ENCODE peak calls at places on chromosomes 2 and 18, in four cellular contexts. One of them, this sample, is unnamed.

GRCh38 chr2:172253190-172254052 is 150.7 kb upstream of the DLX2 start:
- DNase-seq in mesendoderm: peak
- DNase-seq in neuronal stem cell: no peak
- DNase-seq in IMR-90: peak
- DNase-seq in this sample: no peak

GRCh38 chr2:66771359-66771978 is 336.5 kb downstream of the MEIS1 start:
- DNase-seq in mesendoderm: no peak
- DNase-seq in neuronal stem cell: no peak
- DNase-seq in IMR-90: peak
- DNase-seq in this sample: no peak

GRCh38 chr2:191688934-191689695 is 11.2 kb downstream of the NABP1 start:
- DNase-seq in mesendoderm: peak
- DNase-seq in neuronal stem cell: no peak
- DNase-seq in IMR-90: peak
- DNase-seq in this sample: no peak

GRCh38 chr2:101823347-101823791 is 125.9 kb downstream of the MAP4K4 start:
- DNase-seq in mesendoderm: peak
- DNase-seq in neuronal stem cell: peak
- DNase-seq in IMR-90: peak
- DNase-seq in this sample: peak

GRCh38 chr2:53913721-53914120 is 54.0 kb upstream of the GPR75 start:
- DNase-seq in mesendoderm: no peak
- DNase-seq in neuronal stem cell: no peak
- DNase-seq in IMR-90: peak
- DNase-seq in this sample: no peak

GRCh38 chr2:189506514-189506976 is 65.3 kb downstream of the WDR75 start:
- DNase-seq in mesendoderm: peak
- DNase-seq in neuronal stem cell: no peak
- DNase-seq in IMR-90: peak
- DNase-seq in this sample: no peak

GRCh38 chr2:174596994-174597346 is 634 bp downstream of the WIPF1 start:
- DNase-seq in mesendoderm: no peak
- DNase-seq in neuronal stem cell: no peak
- DNase-seq in IMR-90: peak
- DNase-seq in this sample: no peak

GRCh38 chr2:17068016-17068415 is 402.4 kb upstream of the CYRIA start:
- DNase-seq in mesendoderm: no peak
- DNase-seq in neuronal stem cell: no peak
- DNase-seq in IMR-90: no peak
- DNase-seq in this sample: no peak

GRCh38 chr2:73985318-73986084 is 791 bp downstream of the TET3 start:
- DNase-seq in mesendoderm: no peak
- DNase-seq in neuronal stem cell: no peak
- DNase-seq in IMR-90: no peak
- DNase-seq in this sample: no peak

GRCh38 chr2:128310761-128311160 is 7.9 kb downstream of the HS6ST1 start:
- DNase-seq in mesendoderm: no peak
- DNase-seq in neuronal stem cell: no peak
- DNase-seq in IMR-90: no peak
- DNase-seq in this sample: no peak

GRCh38 chr2:191144217-191144616 is 6.6 kb downstream of the STAT4 start:
- DNase-seq in mesendoderm: no peak
- DNase-seq in neuronal stem cell: no peak
- DNase-seq in IMR-90: no peak
- DNase-seq in this sample: no peak

GRCh38 chr2:127679680-127680361 is 4.5 kb upstream of the LIMS2 start:
- DNase-seq in mesendoderm: no peak
- DNase-seq in neuronal stem cell: no peak
- DNase-seq in IMR-90: no peak
- DNase-seq in this sample: no peak

GRCh38 chr2:38528008-38528442 is 74.7 kb downstream of the HNRNPLL start:
- DNase-seq in mesendoderm: peak
- DNase-seq in neuronal stem cell: no peak
- DNase-seq in IMR-90: peak
- DNase-seq in this sample: peak

GRCh38 chr2:211899871-211900482 is 638.6 kb downstream of the ERBB4 start:
- DNase-seq in mesendoderm: no peak
- DNase-seq in neuronal stem cell: no peak
- DNase-seq in IMR-90: no peak
- DNase-seq in this sample: no peak

GRCh38 chr2:63649829-63650228 is 61.1 kb downstream of the MDH1 start:
- DNase-seq in mesendoderm: no peak
- DNase-seq in neuronal stem cell: no peak
- DNase-seq in IMR-90: no peak
- DNase-seq in this sample: no peak

GRCh38 chr2:175806115-175806470 is 196.0 kb downstream of the LNPK start:
- DNase-seq in mesendoderm: peak
- DNase-seq in neuronal stem cell: no peak
- DNase-seq in IMR-90: no peak
- DNase-seq in this sample: peak

GRCh38 chr18:49023938-49024341 is 73.2 kb upstream of the SMAD7 start:
- DNase-seq in mesendoderm: no peak
- DNase-seq in neuronal stem cell: no peak
- DNase-seq in IMR-90: no peak
- DNase-seq in this sample: peak

GRCh38 chr18:6994719-6995430 is 122.7 kb downstream of the LAMA1 start:
- DNase-seq in mesendoderm: peak
- DNase-seq in neuronal stem cell: no peak
- DNase-seq in IMR-90: no peak
- DNase-seq in this sample: no peak

GRCh38 chr2:198374375-198375072 is 570.1 kb downstream of the PLCL1 start:
- DNase-seq in mesendoderm: peak
- DNase-seq in neuronal stem cell: peak
- DNase-seq in IMR-90: peak
- DNase-seq in this sample: peak

GRCh38 chr18:54387631-54388030 is 29.9 kb downstream of the C18orf54 start:
- DNase-seq in mesendoderm: no peak
- DNase-seq in neuronal stem cell: no peak
- DNase-seq in IMR-90: no peak
- DNase-seq in this sample: no peak

GRCh38 chr2:68465081-68465916 is 1.8 kb downstream of the FBXO48 start:
- DNase-seq in mesendoderm: no peak
- DNase-seq in neuronal stem cell: no peak
- DNase-seq in IMR-90: peak
- DNase-seq in this sample: no peak

GRCh38 chr18:70036771-70037452 is 89.2 kb upstream of the CD226 start:
- DNase-seq in mesendoderm: no peak
- DNase-seq in neuronal stem cell: no peak
- DNase-seq in IMR-90: no peak
- DNase-seq in this sample: no peak
- H3K4me2 ChIP-seq in mesendoderm: no peak
- H3K4me2 ChIP-seq in neuronal stem cell: no peak
- H3K4me2 ChIP-seq in IMR-90: no peak
- H3K4me2 ChIP-seq in this sample: no peak

GRCh38 chr2:216932113-216932512 is 72.2 kb upstream of the TNP1 start:
- DNase-seq in mesendoderm: peak
- DNase-seq in neuronal stem cell: no peak
- DNase-seq in IMR-90: no peak
- DNase-seq in this sample: peak

GRCh38 chr2:216932806-216933579 is 73.1 kb upstream of the TNP1 start:
- DNase-seq in mesendoderm: no peak
- DNase-seq in neuronal stem cell: no peak
- DNase-seq in IMR-90: no peak
- DNase-seq in this sample: no peak

GRCh38 chr2:216936954-216937357 is 77.1 kb upstream of the TNP1 start:
- DNase-seq in mesendoderm: no peak
- DNase-seq in neuronal stem cell: no peak
- DNase-seq in IMR-90: no peak
- DNase-seq in this sample: no peak

GRCh38 chr2:216934151-216934550 is 74.3 kb upstream of the TNP1 start:
- DNase-seq in mesendoderm: no peak
- DNase-seq in neuronal stem cell: no peak
- DNase-seq in IMR-90: no peak
- DNase-seq in this sample: no peak

DNA sequence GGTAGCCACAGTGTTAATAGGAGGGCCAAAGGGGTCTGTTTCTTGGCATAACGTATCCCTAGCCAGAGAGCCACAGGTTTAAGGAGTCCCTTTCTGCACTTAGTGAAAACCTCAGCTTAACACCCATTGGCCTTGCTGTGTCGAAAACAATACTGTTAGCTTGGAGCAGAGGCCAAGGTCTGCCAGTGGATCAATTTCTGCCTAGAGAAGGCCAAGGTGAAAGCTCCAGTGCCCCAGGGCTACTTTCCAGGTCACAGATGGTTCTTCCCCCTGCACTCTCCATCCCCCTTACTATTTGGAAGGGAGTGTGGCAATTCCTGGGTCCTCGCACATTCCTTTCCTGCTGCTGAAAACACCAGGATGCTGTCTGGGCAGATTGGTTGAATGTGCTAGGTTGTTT is 74.8 kb upstream of the TNP1 start:
- DNase-seq in mesendoderm: no peak
- DNase-seq in neuronal stem cell: no peak
- DNase-seq in IMR-90: no peak
- DNase-seq in this sample: no peak
- H2BK15ac ChIP-seq in mesendoderm: no peak
- H2BK15ac ChIP-seq in neuronal stem cell: no peak
- H2BK15ac ChIP-seq in IMR-90: no peak
- H2BK15ac ChIP-seq in this sample: no peak

DNA sequence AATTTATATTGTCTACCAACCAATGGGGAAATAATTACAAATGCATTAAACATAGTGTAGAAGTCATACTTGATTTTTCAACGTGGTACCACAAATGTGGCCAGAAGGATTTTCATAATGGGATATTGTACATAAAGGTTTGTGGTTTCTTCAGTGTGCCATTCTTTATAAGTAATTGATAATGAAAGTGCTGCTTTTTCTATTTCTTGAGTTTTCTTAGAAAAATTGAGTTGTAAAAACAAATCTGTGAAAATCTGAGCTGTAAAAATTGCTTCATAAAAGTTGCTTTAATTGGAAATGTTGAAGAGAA is 103.6 kb downstream of the KYNU start:
- DNase-seq in mesendoderm: no peak
- DNase-seq in neuronal stem cell: no peak
- DNase-seq in IMR-90: no peak
- DNase-seq in this sample: no peak
- H3K4me2 ChIP-seq in mesendoderm: no peak
- H3K4me2 ChIP-seq in neuronal stem cell: no peak
- H3K4me2 ChIP-seq in IMR-90: no peak
- H3K4me2 ChIP-seq in this sample: no peak

GRCh38 chr2:86631846-86632485 is 8.3 kb upstream of the RNF103 start:
- DNase-seq in mesendoderm: peak
- DNase-seq in neuronal stem cell: no peak
- DNase-seq in IMR-90: no peak
- DNase-seq in this sample: no peak

GRCh38 chr2:86632672-86633071 is 9.0 kb upstream of the RNF103 start:
- DNase-seq in mesendoderm: no peak
- DNase-seq in neuronal stem cell: no peak
- DNase-seq in IMR-90: no peak
- DNase-seq in this sample: no peak

GRCh38 chr2:86636842-86637241 is 13.2 kb upstream of the RNF103 start:
- DNase-seq in mesendoderm: no peak
- DNase-seq in neuronal stem cell: no peak
- DNase-seq in IMR-90: no peak
- DNase-seq in this sample: no peak

GRCh38 chr2:86634352-86634751 is 10.7 kb upstream of the RNF103 start:
- DNase-seq in mesendoderm: no peak
- DNase-seq in neuronal stem cell: no peak
- DNase-seq in IMR-90: no peak
- DNase-seq in this sample: no peak

DNA sequence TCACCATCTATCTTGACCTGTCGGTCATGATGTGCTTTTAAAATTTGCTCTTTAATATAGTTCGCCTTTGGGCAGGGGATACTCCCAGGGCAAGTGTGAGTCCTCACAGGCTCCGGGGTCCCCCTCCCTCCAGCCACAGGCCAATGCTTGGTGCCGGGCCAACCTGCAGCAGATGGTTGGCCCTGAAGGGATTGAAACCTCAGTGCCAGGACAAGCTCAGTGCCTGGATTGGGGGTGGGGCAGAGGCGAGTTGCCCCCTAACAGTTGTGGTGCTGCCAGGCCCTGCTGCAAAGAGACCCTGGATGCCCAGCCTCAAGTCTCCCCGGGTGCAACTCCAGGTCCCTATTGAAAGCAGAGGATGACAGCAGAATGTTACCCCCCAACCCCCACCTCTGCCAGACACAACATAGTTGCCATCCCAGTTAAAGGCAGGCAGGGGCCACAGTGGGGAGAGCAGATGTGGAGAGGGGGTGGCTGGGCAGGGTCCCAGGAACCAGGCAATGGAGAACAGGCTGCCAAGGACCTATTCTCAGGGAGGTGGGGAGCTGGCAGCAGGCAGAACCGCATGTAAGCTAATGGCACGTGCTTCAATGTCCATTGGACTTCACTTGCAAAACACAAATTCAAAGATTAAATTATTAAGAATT is 9.6 kb upstream of the RNF103 start:
- DNase-seq in mesendoderm: no peak
- DNase-seq in neuronal stem cell: no peak
- DNase-seq in IMR-90: no peak
- DNase-seq in this sample: no peak
- H2BK15ac ChIP-seq in mesendoderm: no peak
- H2BK15ac ChIP-seq in neuronal stem cell: no peak
- H2BK15ac ChIP-seq in IMR-90: no peak
- H2BK15ac ChIP-seq in this sample: no peak

DNA sequence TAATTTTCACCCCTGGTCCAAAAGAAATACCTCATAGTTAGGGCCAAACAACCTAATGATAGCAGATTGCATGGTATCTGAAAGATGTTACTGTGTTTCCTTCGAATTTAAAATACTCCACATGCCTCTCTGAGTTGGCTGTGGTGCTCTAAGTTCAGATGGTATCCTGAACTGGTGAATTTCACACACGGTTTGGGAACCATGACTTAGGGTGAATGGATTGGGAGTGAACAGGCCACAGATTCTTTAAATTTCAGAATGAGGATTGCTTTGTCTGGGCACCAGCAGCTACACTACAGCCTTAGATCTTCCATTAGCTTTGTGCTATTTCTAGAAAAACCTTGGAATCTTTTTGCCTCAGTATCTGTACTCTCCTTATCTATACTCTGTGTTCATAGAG is 6.2 kb downstream of the GMCL1 start:
- DNase-seq in mesendoderm: no peak
- DNase-seq in neuronal stem cell: no peak
- DNase-seq in IMR-90: no peak
- DNase-seq in this sample: no peak
- H3K4me2 ChIP-seq in mesendoderm: no peak
- H3K4me2 ChIP-seq in neuronal stem cell: no peak
- H3K4me2 ChIP-seq in IMR-90: no peak
- H3K4me2 ChIP-seq in this sample: no peak

This sample was measured in H9.